ENCODE peak calls at places on chromosomes 13 and 19, in six cellular contexts. Z, J, Q, A, R and D are unnamed samples.
A peak's percentile ranks its signal among the peaks of the same experiment; 100 is the strongest.

GRCh38 chr13:32537580-32538233 is 888 bp downstream of the N4BP2L2 start:
- DNase-seq in J (no peak), Q (peak; percentile 34), Z (peak; percentile 7), R (no peak), A (peak; percentile 32), D (peak; percentile 55)

GRCh38 chr19:54011507-54012211 is 20.2 kb downstream of the CACNG6 start:
- DNase-seq in R (no peak), Z (no peak), A (no peak), Q (no peak), J (no peak), D (no peak)

GRCh38 chr13:87122551-87122950 is 548.6 kb upstream of the SLITRK5 start:
- DNase-seq in Z (peak; percentile 61), Q (peak; percentile 82), A (no peak), R (peak; percentile 7), J (no peak), D (no peak)

GRCh38 chr13:47853236-47853635 is 147.8 kb downstream of the SUCLA2 start:
- DNase-seq in R (no peak), Q (peak; percentile 87), Z (peak; percentile 53), A (no peak), J (peak; percentile 54), D (no peak)

GRCh38 chr19:31166206-31166605 is 183.0 kb downstream of the TSHZ3 start:
- DNase-seq in A (no peak), R (no peak), J (no peak), Z (no peak), Q (no peak), D (no peak)

GRCh38 chr13:90445179-90445578 is 902.3 kb upstream of the MIR17HG start:
- DNase-seq in Z (peak; percentile 98), Q (peak; percentile 91), A (no peak), R (no peak), J (peak; percentile 86), D (no peak)

GRCh38 chr19:46308510-46308909 is 11.7 kb downstream of the HIF3A start:
- DNase-seq in Z (no peak), R (no peak), A (no peak), J (no peak), Q (no peak), D (no peak)

GRCh38 chr13:108855737-108856387 is 226.5 kb downstream of the MYO16 start:
- DNase-seq in Q (no peak), R (no peak), J (no peak), A (no peak), Z (no peak), D (no peak)

GRCh38 chr19:55579766-55580621 is 654 bp downstream of the ZNF579 start:
- DNase-seq in Q (no peak), R (peak; percentile 41), A (peak; percentile 42), J (no peak), Z (peak; percentile 54), D (peak; percentile 44)

GRCh38 chr19:43664008-43664407 is 6.0 kb downstream of the PLAUR start:
- DNase-seq in R (peak; percentile 87), Q (no peak), A (peak; percentile 33), J (no peak), Z (no peak), D (no peak)

GRCh38 chr19:17330546-17331253 is 4.0 kb downstream of the ANO8 start:
- DNase-seq in Z (no peak), R (no peak), A (no peak), J (no peak), Q (no peak), D (no peak)

GRCh38 chr19:5615756-5616327 is 6.7 kb downstream of the SAFB2 start:
- DNase-seq in R (no peak), J (no peak), A (no peak), Z (peak; percentile 54), Q (no peak), D (no peak)

GRCh38 chr19:2290441-2291184 is 8.6 kb upstream of the PEAK3 start:
- DNase-seq in Z (no peak), A (no peak), J (no peak), R (no peak), Q (no peak), D (no peak)

GRCh38 chr13:114090476-114090875 is 41.9 kb downstream of the RASA3 start:
- DNase-seq in A (no peak), J (no peak), Z (no peak), Q (no peak), R (no peak), D (no peak)

GRCh38 chr13:39612023-39612637 is 9.1 kb upstream of the LHFPL6 start:
- DNase-seq in J (peak; percentile 78), Z (peak; percentile 71), Q (peak; percentile 61), R (peak; percentile 38), A (peak; percentile 82), D (peak; percentile 48)

GRCh38 chr13:96091164-96091931 is 1.4 kb downstream of the HS6ST3 start:
- DNase-seq in Z (peak; percentile 5), Q (no peak), R (no peak), A (peak; percentile 10), J (no peak), D (peak; percentile 45)

GRCh38 chr19:19540707-19541515 is 2.8 kb downstream of the CILP2 start:
- DNase-seq in J (no peak), R (no peak), Q (no peak), A (no peak), Z (peak; percentile 17), D (peak; percentile 69)

GRCh38 chr13:80742027-80742426 is 401.1 kb upstream of the SPRY2 start:
- DNase-seq in A (no peak), R (no peak), Q (peak; percentile 52), Z (no peak), J (no peak), D (no peak)

GRCh38 chr13:100646030-100646673 is 28.4 kb downstream of the TMTC4 start:
- DNase-seq in R (peak; percentile 8), Z (peak; percentile 40), A (no peak), J (peak; percentile 26), Q (peak; percentile 12), D (no peak)

GRCh38 chr19:39996218-39996810 is 546 bp upstream of the ZNF546 start:
- DNase-seq in Q (peak; percentile 64), Z (peak; percentile 77), R (no peak), A (no peak), J (peak; percentile 34), D (no peak)

GRCh38 chr19:1087813-1088418 is 7.3 kb downstream of the POLR2E start:
- DNase-seq in J (no peak), Z (no peak), Q (no peak), R (peak; percentile 97), A (no peak), D (peak; percentile 83)

GRCh38 chr13:84917252-84917878 is 881.9 kb downstream of the SLITRK6 start:
- DNase-seq in J (peak; percentile 4), Q (peak; percentile 4), R (peak; percentile 35), A (no peak), Z (peak; percentile 16), D (no peak)

GRCh38 chr19:42816901-42817300 is 51.4 kb upstream of the PSG8 start:
- DNase-seq in Q (peak; percentile 9), A (no peak), J (no peak), Z (peak; percentile 3), R (no peak), D (no peak)

GRCh38 chr19:57946316-57946715 is 1.2 kb downstream of the ZNF256 start:
- DNase-seq in Z (no peak), A (no peak), Q (no peak), J (no peak), R (no peak), D (no peak)

GRCh38 chr13:39616087-39616694 is 13.2 kb upstream of the LHFPL6 start:
- DNase-seq in R (peak; percentile 47), A (peak; percentile 70), Q (peak; percentile 64), J (peak; percentile 72), Z (peak; percentile 47), D (no peak)

GRCh38 chr19:42831221-42832019 is 48.1 kb downstream of the PSG1 start:
- DNase-seq in A (no peak), R (no peak), Z (no peak), Q (no peak), J (no peak), D (no peak)

GRCh38 chr19:49149652-49150105 is 5.5 kb downstream of the HRC start:
- DNase-seq in Z (peak; percentile 82), A (peak; percentile 81), Q (peak; percentile 90), J (peak; percentile 74), R (peak; percentile 52), D (peak; percentile 78)

GRCh38 chr19:34148672-34149185 is 23.6 kb upstream of the LSM14A start:
- DNase-seq in R (no peak), Q (no peak), Z (no peak), J (no peak), A (no peak), D (no peak)